ENCODE peak calls at places on chromosomes 2 and 18, in six cellular contexts. F is HL-60, H is A549, C is AG09319, G is upper lobe of right lung, Z is GM20000. T is an unnamed sample.

GRCh38 chr2:240060977-240061591 is 7.8 kb upstream of the OR6B3 start:
- DNase-seq in F (peak), H (peak), C (peak), G (no peak), Z (peak), T (peak)

GRCh38 chr18:70390366-70391090 is 101.7 kb downstream of the SOCS6 start:
- DNase-seq in F (no peak), H (no peak), C (no peak), G (no peak), Z (no peak), T (no peak)

GRCh38 chr2:133734699-133735098 is 166.4 kb upstream of the NCKAP5 start:
- DNase-seq in F (no peak), H (no peak), C (no peak), G (no peak), Z (no peak), T (no peak)

GRCh38 chr2:25165992-25166618 is 2.3 kb downstream of the POMC start:
- DNase-seq in F (peak), H (peak), C (no peak), G (no peak), Z (peak), T (peak)

GRCh38 chr2:222000326-222000725 is 298.5 kb downstream of the PAX3 start:
- DNase-seq in F (no peak), H (no peak), C (no peak), G (no peak), Z (no peak), T (no peak)

GRCh38 chr18:11392292-11392691 is 217.1 kb upstream of the SLC35G4 start:
- DNase-seq in F (no peak), H (no peak), C (no peak), G (no peak), Z (no peak), T (no peak)

GRCh38 chr18:75160315-75160714 is 48.6 kb downstream of the PTGR3 start:
- DNase-seq in F (no peak), H (no peak), C (no peak), G (no peak), Z (no peak), T (no peak)

GRCh38 chr2:66495788-66496640 is 61.1 kb downstream of the MEIS1 start:
- DNase-seq in F (no peak), H (peak), C (peak), G (no peak), Z (no peak), T (peak)

DNA sequence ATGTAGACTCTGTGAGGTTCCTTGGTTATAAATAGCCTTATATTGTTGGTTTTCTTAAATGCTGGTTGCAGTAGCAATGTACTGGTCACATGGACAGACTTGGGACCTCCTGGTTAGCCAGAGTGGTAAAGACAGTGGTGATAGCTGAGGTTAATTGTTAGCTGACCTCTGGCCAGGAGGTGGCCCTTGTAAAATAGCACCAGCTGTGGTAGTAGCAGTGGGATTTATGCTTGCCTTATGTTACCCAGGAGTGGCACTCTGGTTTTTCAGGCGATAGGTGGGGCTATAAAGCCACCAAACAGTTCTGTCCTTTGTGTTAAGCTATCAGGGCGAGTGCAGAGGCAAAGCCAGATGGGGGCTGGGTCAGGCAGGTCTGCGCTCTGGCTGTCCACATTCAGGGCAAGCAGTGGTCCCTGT is 94.8 kb upstream of the SRD5A2 start:
- DNase-seq in F (no peak), H (peak), C (no peak), G (no peak), Z (no peak), T (no peak)
- TF ChIP-seq CTCF in F (no peak), H (peak), C (no peak), G (no peak), Z (no peak), T (no peak)

DNA sequence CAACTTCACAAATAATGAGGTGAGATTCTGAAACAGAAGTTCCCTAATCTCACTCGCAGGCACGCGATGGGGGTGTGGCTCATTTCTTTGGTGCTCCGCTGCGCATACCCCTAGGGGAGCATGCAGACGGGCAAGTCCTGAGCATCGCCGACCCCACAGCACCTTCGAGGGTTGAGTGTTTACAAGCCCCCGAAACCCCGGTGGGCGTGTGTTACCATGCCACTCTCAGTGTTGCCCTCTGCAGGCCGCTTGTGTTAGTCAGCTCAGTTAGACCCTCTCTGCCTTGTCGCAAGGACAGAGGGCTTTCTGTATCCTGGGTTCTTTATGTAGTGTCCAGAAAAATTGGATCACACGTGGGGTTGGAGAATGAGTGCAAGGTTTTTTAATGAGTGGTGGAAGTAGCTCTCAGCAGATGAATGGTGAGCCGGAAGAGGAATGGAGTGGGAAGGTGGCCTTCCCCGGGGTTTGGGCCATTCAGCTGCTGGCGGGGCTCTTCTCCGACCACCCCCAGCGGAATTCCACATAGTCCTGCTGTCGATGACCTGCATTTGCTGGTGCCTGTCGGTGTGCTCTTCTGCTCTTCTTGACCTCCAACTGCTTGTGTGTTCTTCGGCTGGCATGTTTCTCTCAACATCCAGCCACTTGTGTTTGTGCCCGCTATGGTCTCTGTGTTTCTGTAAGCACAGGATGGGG is 191.3 kb downstream of the RPRM start:
- DNase-seq in F (no peak), H (peak), C (no peak), G (no peak), Z (peak), T (no peak)
- TF ChIP-seq CTCF in F (no peak), H (peak), C (no peak), G (peak), Z (no peak), T (peak)

GRCh38 chr2:102185347-102185746 is 1.5 kb upstream of the IL1RL2 start:
- DNase-seq in F (no peak), H (peak), C (no peak), G (no peak), Z (no peak), T (no peak)
- TF ChIP-seq CTCF in F (peak), H (peak), C (peak), G (peak), Z (peak), T (peak)

GRCh38 chr2:218979846-218980738 is 4.9 kb downstream of the FEV start:
- DNase-seq in F (peak), H (peak), C (no peak), G (peak), Z (peak), T (no peak)
- TF ChIP-seq CTCF in F (peak), H (peak), C (peak), G (peak), Z (peak), T (peak)

T was measured in LNCaP clone FGC.